ENCODE peak calls at places on chromosomes 1 and 21, in eight cellular contexts. A, F, Z, J, U, B, N and I are unnamed samples.

GRCh38 chr1:96256391-96256790 is 465.2 kb upstream of the PTBP2 start:
- DNase-seq in J (no peak), U (no peak), B (no peak), A (no peak), F (no peak), N (no peak), Z (no peak), I (no peak)

GRCh38 chr1:11525151-11525505 is 46.2 kb downstream of the DISP3 start:
- DNase-seq in N (no peak), A (peak; percentile 35), B (no peak), J (no peak), F (no peak), U (no peak), Z (no peak), I (no peak)

GRCh38 chr1:18927654-18928272 is 25.4 kb upstream of the ALDH4A1 start:
- DNase-seq in J (no peak), A (no peak), N (no peak), U (peak; percentile 83), B (no peak), F (no peak), Z (peak; percentile 63), I (no peak)

GRCh38 chr21:19120591-19120990 is 717.0 kb upstream of the TMPRSS15 start:
- DNase-seq in N (no peak), F (no peak), A (no peak), U (no peak), J (no peak), B (no peak), Z (no peak), I (no peak)

GRCh38 chr1:14970115-14970798 is 183.3 kb upstream of the TMEM51 start:
- DNase-seq in J (no peak), U (peak; percentile 88), N (peak; percentile 48), A (peak; percentile 93), Z (peak; percentile 87), F (no peak), B (peak; percentile 91), I (no peak)

GRCh38 chr1:11893907-11894251 is 32.3 kb downstream of the KIAA2013 start:
- DNase-seq in N (no peak), Z (peak; percentile 15), J (peak; percentile 60), B (peak; percentile 67), A (no peak), U (peak; percentile 8), F (peak; percentile 93), I (no peak)

GRCh38 chr1:6822530-6823359 is 37.5 kb downstream of the CAMTA1 start:
- DNase-seq in A (no peak), N (no peak), Z (no peak), J (no peak), B (no peak), F (no peak), U (no peak), I (no peak)

GRCh38 chr1:229273507-229274232 is 2.8 kb downstream of the RAB4A start:
- DNase-seq in U (no peak), J (no peak), B (no peak), F (no peak), N (no peak), A (no peak), Z (no peak), I (no peak)

GRCh38 chr1:199759268-199759724 is 268.2 kb upstream of the NR5A2 start:
- DNase-seq in J (no peak), B (no peak), A (no peak), Z (peak; percentile 48), U (peak; percentile 55), N (peak; percentile 75), F (no peak), I (no peak)

GRCh38 chr1:167683641-167684502 is 37.9 kb upstream of the MPZL1 start:
- DNase-seq in B (no peak), A (no peak), F (peak; percentile 87), U (peak; percentile 70), Z (peak; percentile 41), N (no peak), J (no peak), I (no peak)

GRCh38 chr21:44916965-44917364 is 3.7 kb downstream of the ITGB2 start:
- DNase-seq in Z (no peak), U (peak; percentile 43), F (no peak), N (peak; percentile 56), J (no peak), A (no peak), B (no peak), I (no peak)

DNA sequence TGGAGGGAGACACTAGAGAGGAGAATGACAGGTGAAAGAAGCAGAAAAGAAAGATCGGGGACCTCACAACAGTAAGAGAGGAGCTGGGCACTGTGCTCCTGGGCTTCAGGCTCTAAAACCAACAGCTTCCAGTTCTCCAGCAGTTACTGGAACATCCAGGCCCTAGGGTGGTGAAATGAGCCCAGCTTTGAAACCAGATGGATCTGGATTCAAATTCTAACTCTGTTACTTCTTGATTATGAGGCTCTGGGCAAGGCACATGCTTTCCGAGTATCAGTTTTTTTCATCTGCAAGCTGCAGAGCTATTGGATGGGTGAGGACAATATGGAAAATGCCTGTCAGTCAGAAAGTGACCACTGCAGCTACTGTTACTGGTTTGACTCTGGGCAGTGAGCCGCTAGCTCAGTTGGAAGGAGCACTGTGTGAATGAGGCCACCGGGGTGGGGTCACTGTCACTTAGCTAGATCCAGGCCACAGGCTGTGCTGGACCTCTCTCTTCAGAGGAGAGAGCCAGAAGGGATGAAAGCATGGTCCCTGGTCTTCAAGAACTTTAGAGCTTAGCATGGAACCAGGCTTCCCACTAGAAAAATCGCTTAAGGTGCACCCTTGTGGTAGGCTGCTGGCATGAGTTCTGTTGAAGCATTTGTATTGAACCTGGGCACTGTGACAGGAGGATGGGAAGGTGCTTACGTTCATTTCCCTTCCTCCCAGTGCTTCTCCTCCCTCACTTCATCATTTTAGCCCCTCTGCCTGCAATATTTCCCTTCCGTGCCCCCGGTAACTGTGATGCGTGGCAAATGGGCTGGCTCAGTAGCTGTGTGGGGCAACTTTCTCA is 12.2 kb downstream of the PLEKHO1 start:
- DNase-seq in A (no peak), J (no peak), F (no peak), B (no peak), N (no peak), Z (peak; percentile 49), U (peak; percentile 72), I (no peak)
- TF ChIP-seq CTCF in A (no peak), J (peak; percentile 20), F (no peak), B (no peak), N (no peak), Z (peak; percentile 1), U (no peak), I (no peak)

GRCh38 chr1:232728507-232729263 is 76.5 kb upstream of the MAP10 start:
- DNase-seq in B (no peak), A (no peak), U (peak; percentile 28), Z (peak; percentile 26), N (no peak), J (no peak), F (no peak), I (no peak)

GRCh38 chr1:232726048-232726779 is 79.0 kb upstream of the MAP10 start:
- DNase-seq in N (peak; percentile 42), A (no peak), U (peak; percentile 92), B (no peak), J (no peak), Z (peak; percentile 31), F (no peak), I (no peak)

GRCh38 chr1:232722626-232723025 is 82.6 kb upstream of the MAP10 start:
- DNase-seq in B (no peak), U (peak; percentile 57), N (no peak), F (no peak), A (no peak), Z (no peak), J (no peak), I (no peak)

GRCh38 chr1:232725303-232726047 is 79.7 kb upstream of the MAP10 start:
- DNase-seq in Z (no peak), J (no peak), F (no peak), A (no peak), B (no peak), N (no peak), U (no peak), I (no peak)
- TF ChIP-seq CTCF in Z (no peak), J (no peak), F (no peak), A (no peak), B (no peak), N (no peak), U (no peak), I (peak; percentile 16)

GRCh38 chr1:57127976-57128375 is 162.2 kb upstream of the C8B start:
- DNase-seq in F (no peak), N (no peak), J (no peak), Z (no peak), U (no peak), B (no peak), A (no peak), I (no peak)

GRCh38 chr1:57124170-57124569 is 158.4 kb upstream of the C8B start:
- DNase-seq in J (no peak), U (no peak), Z (no peak), A (no peak), B (no peak), F (no peak), N (no peak), I (no peak)

GRCh38 chr1:57122031-57122430 is 156.2 kb upstream of the C8B start:
- DNase-seq in F (no peak), N (no peak), J (no peak), A (no peak), Z (no peak), U (no peak), B (no peak), I (no peak)

GRCh38 chr1:57118948-57119637 is 153.3 kb upstream of the C8B start:
- DNase-seq in A (no peak), N (no peak), B (no peak), Z (no peak), U (no peak), F (no peak), J (no peak), I (no peak)

DNA sequence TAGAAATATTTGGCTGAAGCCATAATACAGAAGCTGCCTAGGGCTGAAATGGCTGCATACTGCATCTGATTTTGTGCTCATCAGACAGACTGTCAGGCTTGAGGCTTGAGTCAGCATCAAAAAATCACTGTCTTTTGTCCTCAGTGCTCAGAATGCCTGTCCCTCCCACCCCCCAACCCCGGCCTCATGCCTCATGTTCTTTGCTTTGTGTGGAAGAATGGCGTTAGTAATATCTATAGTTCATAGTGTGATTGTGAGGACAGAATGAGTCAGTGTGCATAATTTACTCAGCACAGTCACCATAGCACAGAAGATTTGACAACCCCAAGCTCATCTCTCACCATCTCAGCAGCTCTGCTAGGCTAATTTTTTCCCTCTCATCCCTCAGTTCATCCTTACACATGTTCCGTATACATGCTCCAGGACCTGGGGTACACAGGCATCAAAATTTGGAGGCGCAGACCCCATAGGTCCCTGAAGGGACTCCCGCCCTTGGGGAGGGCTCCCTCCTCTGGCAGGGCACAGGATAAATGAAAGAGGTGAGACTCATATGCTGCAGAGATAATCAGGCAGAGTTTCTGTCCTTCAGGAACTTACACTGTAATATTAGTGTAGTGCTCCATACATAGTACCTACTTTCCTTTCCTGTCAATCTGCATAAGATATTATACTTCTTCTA is 159.1 kb upstream of the C8B start:
- DNase-seq in Z (peak; percentile 55), U (peak; percentile 71), B (no peak), J (no peak), F (no peak), A (no peak), N (peak; percentile 76), I (no peak)
- TF ChIP-seq CTCF in Z (no peak), U (no peak), B (no peak), J (no peak), F (no peak), A (no peak), N (peak; percentile 63), I (peak; percentile 45)

DNA sequence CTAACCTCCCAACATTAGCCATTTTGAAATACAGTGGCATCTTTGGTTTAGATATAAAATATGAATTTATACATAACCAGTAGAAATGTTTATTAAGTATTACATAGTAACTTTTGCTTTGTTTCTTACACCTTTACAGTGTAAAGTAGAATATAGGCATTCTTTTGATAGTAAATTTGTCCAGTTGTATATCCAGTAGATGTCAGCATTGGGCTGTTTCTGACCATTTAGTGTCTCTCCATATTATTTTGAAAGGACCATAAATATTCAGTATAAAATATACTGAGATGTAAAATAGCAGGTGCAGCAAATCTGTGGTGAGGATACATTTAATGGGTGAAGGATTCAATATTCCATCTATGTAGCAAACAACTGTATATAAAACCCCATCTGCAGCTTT is 115.8 kb upstream of the ZRANB2 start:
- DNase-seq in Z (peak; percentile 25), N (no peak), F (no peak), B (no peak), U (peak; percentile 3), J (no peak), A (no peak), I (no peak)
- TF ChIP-seq CTCF in Z (peak; percentile 60), N (no peak), F (no peak), B (peak; percentile 17), U (peak; percentile 10), J (no peak), A (no peak), I (peak; percentile 73)